ENCODE peak calls at places on chromosome 11, in five cellular contexts. L is adrenal gland, P is A549, X is IMR-90, H is AG04450. Y is an unnamed sample.

GRCh38 chr11:117026593-117027330 is 71.5 kb downstream of the SIK3 start:
- DNase-seq in P (no peak), X (peak), L (no peak), H (peak), Y (no peak)

GRCh38 chr11:77191823-77192495 is 63.9 kb downstream of the MYO7A start:
- DNase-seq in H (no peak), X (peak), P (peak), L (no peak), Y (no peak)

GRCh38 chr11:11916981-11917399 is 75.2 kb downstream of the USP47 start:
- DNase-seq in H (peak), X (peak), P (no peak), L (no peak), Y (no peak)

GRCh38 chr11:117415358-117415896 is 87.8 kb downstream of the CEP164 start:
- DNase-seq in L (no peak), X (no peak), H (no peak), P (no peak), Y (no peak)

GRCh38 chr11:68164437-68164836 is 43.2 kb upstream of the CHKA start:
- DNase-seq in X (peak), P (no peak), L (no peak), H (no peak), Y (no peak)

GRCh38 chr11:128380280-128380604 is 207.1 kb downstream of the ETS1 start:
- DNase-seq in L (no peak), P (no peak), H (no peak), X (no peak), Y (no peak)

GRCh38 chr11:117230286-117230961 is 1.4 kb downstream of the PCSK7 start:
- DNase-seq in H (no peak), X (peak), L (no peak), P (no peak), Y (no peak)

GRCh38 chr11:132114185-132114584 is 743.8 kb downstream of the NTM start:
- DNase-seq in P (peak), H (no peak), L (peak), X (peak), Y (no peak)

GRCh38 chr11:64298966-64299846 is 952 bp upstream of the CATSPERZ start:
- DNase-seq in H (no peak), P (no peak), X (no peak), L (peak), Y (no peak)

GRCh38 chr11:110176366-110177056 is 83.3 kb downstream of the ZC3H12C start:
- DNase-seq in P (no peak), L (no peak), X (peak), H (no peak), Y (no peak)

GRCh38 chr11:72353861-72354260 is 80.5 kb downstream of the CLPB start:
- DNase-seq in X (peak), P (peak), L (no peak), H (no peak), Y (no peak)

DNA sequence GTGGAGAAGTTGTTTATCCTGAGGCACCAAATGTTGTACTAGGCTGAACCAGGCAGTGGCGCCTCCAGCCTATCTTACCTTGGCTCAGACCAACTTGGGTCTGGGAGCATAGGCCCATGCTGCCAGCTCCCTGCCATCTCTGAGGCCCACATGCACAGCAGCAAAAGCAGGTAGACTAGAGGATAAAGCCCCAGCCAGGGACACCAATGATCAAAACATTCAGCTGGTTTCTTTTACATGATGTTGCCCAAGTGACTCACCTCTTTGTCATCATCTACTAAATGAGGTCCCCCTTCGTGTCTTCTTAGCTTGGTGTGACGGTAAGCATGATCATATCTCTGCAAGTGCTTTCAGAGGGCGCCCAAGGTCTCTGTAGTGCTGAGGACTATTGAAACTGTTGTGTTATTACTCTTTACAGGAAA is 112.1 kb upstream of the DRD2 start:
- DNase-seq in P (no peak), H (no peak), X (peak), L (no peak), Y (no peak)
- TF ChIP-seq CTCF in P (no peak), H (no peak), X (no peak), L (no peak), Y (no peak)

GRCh38 chr11:593347-593746 is 17.1 kb downstream of the PHRF1 start:
- DNase-seq in H (no peak), L (no peak), X (no peak), P (no peak), Y (no peak)

GRCh38 chr11:598005-598680 is 17.6 kb downstream of the IRF7 start:
- DNase-seq in L (no peak), H (no peak), X (no peak), P (no peak), Y (no peak)

GRCh38 chr11:595400-595799 is 19.1 kb downstream of the PHRF1 start:
- DNase-seq in H (no peak), X (no peak), P (no peak), L (no peak), Y (no peak)

GRCh38 chr11:596374-596773 is 19.4 kb downstream of the IRF7 start:
- DNase-seq in H (no peak), L (no peak), X (no peak), P (no peak), Y (no peak)

DNA sequence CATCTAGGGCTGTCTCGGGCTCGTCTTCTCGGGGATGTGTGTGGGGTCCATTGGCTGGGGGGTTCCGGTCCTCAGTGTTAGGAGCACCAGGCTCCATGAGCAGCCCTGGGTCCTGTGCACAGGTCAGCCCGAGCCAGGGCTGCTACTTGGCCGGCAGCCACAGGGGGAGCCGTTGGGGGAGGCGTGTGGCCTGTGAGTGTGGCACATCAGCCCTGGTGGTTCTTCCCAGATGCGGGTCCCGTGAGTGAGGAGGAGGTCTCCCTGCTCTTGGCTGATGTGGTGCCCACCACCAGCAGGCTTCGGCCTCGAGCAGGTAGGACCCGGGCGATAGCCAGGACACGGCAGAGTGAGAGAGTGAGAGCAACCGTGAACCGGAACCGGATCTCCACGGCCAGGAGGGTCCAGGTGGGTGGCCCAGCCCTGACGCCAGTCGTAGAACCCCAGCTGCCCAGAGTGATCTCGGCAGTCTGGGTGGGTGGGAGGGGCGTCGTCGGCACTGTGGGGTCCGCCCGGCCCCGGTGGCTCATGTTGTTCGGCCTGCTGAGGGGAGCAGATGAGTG is 18.5 kb downstream of the IRF7 start:
- DNase-seq in H (no peak), X (no peak), P (no peak), L (no peak), Y (no peak)
- TF ChIP-seq CTCF in H (no peak), X (no peak), P (no peak), L (no peak), Y (no peak)

GRCh38 chr11:14969922-14970323 is 2.2 kb downstream of the CALCA start:
- DNase-seq in L (peak), X (peak), H (no peak), P (peak), Y (no peak)
- TF ChIP-seq CTCF in L (peak), X (peak), H (peak), P (peak), Y (no peak)

GRCh38 chr11:86632499-86633269 is 39.7 kb downstream of the ME3 start:
- DNase-seq in X (peak), L (peak), P (peak), H (peak), Y (no peak)
- TF ChIP-seq CTCF in X (no peak), L (peak), P (peak), H (peak), Y (no peak)

GRCh38 chr11:82507288-82507687 is 226.4 kb downstream of the FAM181B start:
- DNase-seq in P (no peak), L (no peak), H (no peak), X (no peak), Y (no peak)

GRCh38 chr11:82505384-82505783 is 228.3 kb downstream of the FAM181B start:
- DNase-seq in P (no peak), H (no peak), X (no peak), L (no peak), Y (no peak)
- TF ChIP-seq CTCF in P (no peak), H (no peak), X (no peak), L (no peak), Y (no peak)

GRCh38 chr11:46075928-46076327 is 45.3 kb downstream of the PHF21A start:
- DNase-seq in X (no peak), H (no peak), L (no peak), P (peak), Y (no peak)
- TF ChIP-seq CTCF in X (peak), H (peak), L (no peak), P (peak), Y (no peak)

GRCh38 chr11:84249344-84250135 is 963.4 kb upstream of the CCDC90B start:
- DNase-seq in H (no peak), P (no peak), L (no peak), X (no peak), Y (no peak)
- TF ChIP-seq CTCF in H (no peak), P (no peak), L (no peak), X (no peak), Y (no peak)

GRCh38 chr11:69881467-69882269 is 62.5 kb upstream of the FGF3 start:
- DNase-seq in H (no peak), L (no peak), P (no peak), X (no peak), Y (no peak)
- TF ChIP-seq CTCF in H (no peak), L (no peak), P (peak), X (no peak), Y (no peak)

DNA sequence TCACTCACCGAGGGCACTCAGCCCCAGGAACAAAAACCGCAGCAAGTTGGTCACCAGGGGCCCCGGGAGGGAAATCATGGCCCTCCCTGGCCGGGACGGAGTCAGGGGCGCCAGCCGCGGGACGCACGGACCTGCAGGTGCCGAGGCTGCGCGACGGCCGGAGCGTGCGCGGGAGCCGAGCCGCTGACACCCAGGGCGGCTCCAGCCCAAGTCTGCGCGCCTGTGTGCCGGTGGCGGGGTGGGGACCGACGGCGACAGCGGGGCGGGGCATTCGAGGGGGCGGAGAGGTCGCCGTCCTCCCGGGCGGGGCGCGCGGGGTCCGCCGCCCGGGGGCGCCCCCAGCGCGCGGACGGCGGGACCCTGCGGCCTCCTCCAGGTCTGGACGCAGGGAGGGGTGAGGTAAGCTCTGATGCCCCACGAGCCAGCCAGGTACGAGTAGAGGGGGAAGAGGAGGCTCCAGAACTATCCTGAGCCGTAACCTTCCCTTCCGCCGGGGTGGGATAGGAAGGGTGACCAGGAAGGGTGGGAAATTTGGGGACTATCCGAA is at the start of gene ESAM:
- DNase-seq in L (no peak), X (no peak), H (no peak), P (peak), Y (no peak)
- TF ChIP-seq CTCF in L (no peak), X (no peak), H (no peak), P (peak), Y (no peak)